ENCODE peak calls at places on chromosomes 4 and X, in five cellular contexts. C is HepG2, U is K562, Z is SK-N-SH, X is GM12878. T is an unnamed sample.
A peak's percentile ranks its signal among the peaks of the same experiment; 100 is the strongest.

GRCh38 chr4:168440442-168441264 is 39.6 kb downstream of the DDX60L start:
- DNase-seq in C (no peak), U (no peak), Z (no peak), X (peak; percentile 21), T (peak; percentile 62)

GRCh38 chrX:11531226-11531625 is 134.5 kb downstream of the ARHGAP6 start:
- DNase-seq in C (no peak), U (peak; percentile 34), Z (no peak), X (no peak), T (peak; percentile 22)

GRCh38 chrX:132181364-132181763 is 37.9 kb downstream of the RAP2C start:
- DNase-seq in C (no peak), U (no peak), Z (no peak), X (no peak), T (no peak)

GRCh38 chrX:56232221-56233082 is at the start of gene KLF8:
- DNase-seq in C (no peak), U (peak; percentile 35), Z (no peak), X (no peak), T (no peak)

GRCh38 chrX:65451663-65452062 is 82.9 kb downstream of the LAS1L start:
- DNase-seq in C (peak; percentile 15), U (peak; percentile 7), Z (peak; percentile 9), X (no peak), T (peak; percentile 33)

GRCh38 chr4:117400039-117400835 is 314.9 kb upstream of the TRAM1L1 start:
- DNase-seq in C (peak; percentile 68), U (no peak), Z (no peak), X (no peak), T (peak; percentile 77)

GRCh38 chr4:149008415-149009025 is 566.3 kb upstream of the NR3C2 start:
- DNase-seq in C (no peak), U (no peak), Z (no peak), X (no peak), T (peak; percentile 3)

GRCh38 chr4:36209941-36210663 is 34.2 kb downstream of the ARAP2 start:
- DNase-seq in C (no peak), U (no peak), Z (no peak), X (no peak), T (no peak)

GRCh38 chr4:168619266-168619631 is 122.4 kb downstream of the PALLD start:
- DNase-seq in C (no peak), U (no peak), Z (no peak), X (no peak), T (peak; percentile 43)

GRCh38 chr4:90745176-90745575 is 618.0 kb downstream of the CCSER1 start:
- DNase-seq in C (no peak), U (no peak), Z (no peak), X (no peak), T (no peak)

GRCh38 chr4:13642576-13642975 is 15.1 kb upstream of the BOD1L1 start:
- DNase-seq in C (no peak), U (no peak), Z (no peak), X (no peak), T (peak; percentile 52)

GRCh38 chr4:142040043-142040442 is 403.7 kb downstream of the IL15 start:
- DNase-seq in C (no peak), U (no peak), Z (no peak), X (no peak), T (no peak)

GRCh38 chr4:11471613-11472012 is 42.9 kb upstream of the HS3ST1 start:
- DNase-seq in C (no peak), U (no peak), Z (no peak), X (peak; percentile 39), T (no peak)

DNA sequence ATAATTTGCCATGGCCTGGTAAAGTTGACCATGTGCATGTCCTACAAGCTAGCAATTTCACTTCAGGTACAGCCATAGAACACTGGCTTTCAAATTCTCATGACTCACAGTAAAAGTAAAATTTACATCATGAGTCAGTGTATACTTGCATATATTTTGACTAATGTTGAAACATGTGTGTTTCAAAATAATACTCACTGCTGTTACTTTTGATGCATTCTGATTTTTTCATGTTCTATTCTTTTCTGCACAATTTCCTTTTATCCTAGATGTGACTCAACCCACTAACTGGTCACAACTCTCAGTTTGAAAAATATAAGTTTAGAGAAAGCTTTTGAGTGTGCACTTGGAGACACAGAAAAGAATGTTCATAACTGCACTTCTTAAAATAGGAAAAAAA is 365.7 kb downstream of the FGF13 start:
- DNase-seq in C (no peak), U (no peak), Z (no peak), X (no peak), T (no peak)
- TF ChIP-seq MXI1 in C (no peak), U (no peak), Z (no peak), X (no peak), T (no peak)

GRCh38 chr4:56783986-56784385 is 37.5 kb downstream of the SPINK2 start:
- DNase-seq in C (no peak), U (no peak), Z (no peak), X (no peak), T (no peak)
- TF ChIP-seq MXI1 in C (no peak), U (no peak), Z (no peak), X (no peak), T (no peak)

GRCh38 chr4:156974264-156974663 is 2.7 kb upstream of the PDGFC start:
- DNase-seq in C (no peak), U (no peak), Z (no peak), X (no peak), T (peak; percentile 74)

GRCh38 chr4:156970501-156971167 is 965 bp downstream of the PDGFC start:
- DNase-seq in C (peak; percentile 61), U (no peak), Z (peak; percentile 68), X (no peak), T (peak; percentile 62)

GRCh38 chr4:156972370-156972980 is 876 bp upstream of the PDGFC start:
- DNase-seq in C (no peak), U (no peak), Z (no peak), X (no peak), T (peak; percentile 18)

GRCh38 chr4:156971168-156971601 is 414 bp downstream of the PDGFC start:
- DNase-seq in C (no peak), U (no peak), Z (peak; percentile 64), X (no peak), T (no peak)

GRCh38 chr4:156971623-156972369 is at the start of gene PDGFC:
- DNase-seq in C (peak; percentile 63), U (peak; percentile 8), Z (peak; percentile 80), X (no peak), T (peak; percentile 65)
- TF ChIP-seq MXI1 in C (no peak), U (no peak), Z (no peak), X (no peak), T (no peak)

GRCh38 chrX:124223524-124223923 is 108.9 kb upstream of the TEX13D start:
- DNase-seq in C (no peak), U (peak; percentile 21), Z (no peak), X (no peak), T (no peak)

GRCh38 chrX:124212622-124213021 is 119.8 kb upstream of the TEX13D start:
- DNase-seq in C (no peak), U (no peak), Z (no peak), X (no peak), T (no peak)

GRCh38 chrX:124215786-124216185 is 116.7 kb upstream of the TEX13D start:
- DNase-seq in C (no peak), U (no peak), Z (no peak), X (no peak), T (no peak)

GRCh38 chrX:124216396-124217124 is 115.9 kb upstream of the TEX13D start:
- DNase-seq in C (no peak), U (no peak), Z (no peak), X (no peak), T (no peak)

DNA sequence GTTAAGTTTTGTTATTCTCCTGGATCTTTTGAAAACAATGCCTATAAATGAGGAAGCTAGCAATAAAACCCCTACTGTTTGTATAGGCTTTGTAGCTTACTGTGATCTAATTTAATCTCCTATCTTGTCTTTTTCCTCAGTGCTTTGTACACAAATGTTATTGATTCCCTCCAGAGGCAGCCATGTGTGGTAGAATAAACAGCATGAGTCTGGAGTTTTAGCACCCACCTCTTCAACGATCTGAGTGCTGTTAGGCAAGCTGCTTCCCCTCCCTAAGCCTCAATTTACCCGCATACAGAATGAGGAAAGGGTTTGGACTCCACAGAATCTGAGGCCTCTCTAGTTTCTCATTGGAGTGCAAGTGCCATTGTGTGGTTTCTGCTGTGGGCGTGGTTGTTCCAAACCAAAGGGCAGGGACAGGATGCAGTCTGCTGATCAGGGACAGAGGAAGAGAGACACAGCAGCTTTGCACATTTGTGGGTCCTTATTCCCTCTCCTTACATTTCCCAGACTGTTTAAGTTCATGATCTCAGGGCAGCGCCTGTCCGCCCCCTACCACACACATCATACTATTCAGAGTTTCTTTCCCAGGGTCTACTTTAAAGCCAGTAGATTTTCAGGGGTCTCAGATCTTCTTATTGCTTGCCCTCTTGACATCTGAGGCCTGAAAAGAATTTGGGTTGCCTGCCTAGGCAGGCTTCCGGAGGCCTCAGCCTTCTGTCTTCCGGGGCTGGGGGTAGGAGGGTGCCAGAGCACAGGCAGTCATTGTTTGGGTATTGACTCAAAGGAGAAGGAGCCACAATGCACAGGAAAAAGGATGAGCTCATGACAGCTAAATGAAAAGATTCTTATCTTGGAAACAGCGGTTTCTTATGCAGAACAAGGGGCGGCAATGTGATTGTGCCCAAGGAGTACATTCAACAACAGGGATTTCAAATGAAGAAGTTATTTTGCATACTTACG is 114.9 kb upstream of the TEX13D start:
- DNase-seq in C (peak; percentile 66), U (no peak), Z (no peak), X (no peak), T (no peak)
- TF ChIP-seq MXI1 in C (no peak), U (no peak), Z (no peak), X (no peak), T (no peak)

GRCh38 chr4:184668511-184669114 is 19.1 kb downstream of the PRIMPOL start:
- DNase-seq in C (no peak), U (no peak), Z (no peak), X (no peak), T (peak; percentile 23)
- TF ChIP-seq MXI1 in C (no peak), U (no peak), Z (no peak), X (no peak), T (no peak)

GRCh38 chrX:139201924-139202323 is 328.6 kb upstream of the F9 start:
- DNase-seq in C (no peak), U (no peak), Z (no peak), X (no peak), T (no peak)

GRCh38 chrX:139204576-139204902 is 326.0 kb upstream of the F9 start:
- DNase-seq in C (no peak), U (no peak), Z (no peak), X (no peak), T (no peak)

GRCh38 chrX:139203681-139204575 is 326.6 kb upstream of the F9 start:
- DNase-seq in C (no peak), U (no peak), Z (peak; percentile 33), X (no peak), T (no peak)

GRCh38 chrX:139200793-139201192 is 329.7 kb upstream of the F9 start:
- DNase-seq in C (no peak), U (no peak), Z (no peak), X (no peak), T (peak; percentile 1)

GRCh38 chrX:139202742-139203410 is 327.7 kb upstream of the F9 start:
- DNase-seq in C (no peak), U (no peak), Z (no peak), X (no peak), T (no peak)
- TF ChIP-seq MXI1 in C (no peak), U (no peak), Z (no peak), X (no peak), T (no peak)

T was measured in IMR-90.